ENCODE peak calls at places on chromosome 16, in eight cellular contexts. U, V, M, R, F, D, J and Q are unnamed samples.

GRCh38 chr16:74718741-74719610 is 18.3 kb upstream of the MLKL start:
- DNase-seq in R (peak; percentile 55), F (no peak), U (no peak), V (no peak), J (no peak), D (no peak), M (no peak), Q (no peak)

GRCh38 chr16:88755745-88756443 is 29.1 kb downstream of the PIEZO1 start:
- DNase-seq in D (no peak), J (no peak), F (no peak), R (no peak), V (no peak), M (no peak), U (no peak), Q (no peak)

GRCh38 chr16:83356266-83356665 is 451.5 kb upstream of the HSBP1 start:
- DNase-seq in J (peak; percentile 28), V (peak; percentile 7), R (peak; percentile 60), M (peak; percentile 35), D (no peak), F (peak; percentile 65), U (peak; percentile 12), Q (no peak)

GRCh38 chr16:70746040-70746707 is 54.8 kb downstream of the VAC14 start:
- DNase-seq in V (no peak), F (peak; percentile 86), D (peak; percentile 86), R (no peak), U (no peak), J (peak; percentile 70), M (peak; percentile 56), Q (peak; percentile 84)

GRCh38 chr16:68719993-68720489 is 17.1 kb upstream of the CDH1 start:
- DNase-seq in M (no peak), V (no peak), D (no peak), U (no peak), F (no peak), J (no peak), R (no peak), Q (no peak)

GRCh38 chr16:74568961-74569631 is 37.8 kb downstream of the GLG1 start:
- DNase-seq in V (no peak), F (peak; percentile 56), U (no peak), D (no peak), J (no peak), R (no peak), M (no peak), Q (no peak)

GRCh38 chr16:11966173-11966572 is 1.2 kb downstream of the TNFRSF17 start:
- DNase-seq in F (no peak), M (no peak), J (no peak), D (no peak), U (no peak), V (no peak), R (no peak), Q (no peak)

GRCh38 chr16:4472880-4473279 is 1.5 kb downstream of the NMRAL1 start:
- DNase-seq in D (no peak), M (no peak), J (no peak), F (no peak), R (no peak), V (no peak), U (no peak), Q (no peak)

GRCh38 chr16:20897253-20897896 is 2.8 kb downstream of the DCUN1D3 start:
- DNase-seq in V (no peak), M (no peak), F (peak; percentile 47), D (no peak), R (no peak), U (no peak), J (no peak), Q (no peak)

GRCh38 chr16:57299009-57299718 is 14.7 kb upstream of the PLLP start:
- DNase-seq in F (no peak), U (no peak), V (peak; percentile 20), J (peak; percentile 73), D (peak; percentile 69), R (no peak), M (no peak), Q (peak; percentile 63)

GRCh38 chr16:73396556-73396955 is 348.6 kb upstream of the ZFHX3 start:
- DNase-seq in V (no peak), R (no peak), J (no peak), M (no peak), F (no peak), U (no peak), D (no peak), Q (no peak)

GRCh38 chr16:8673611-8674412 is 605 bp upstream of the ABAT start:
- DNase-seq in D (peak; percentile 44), V (no peak), F (no peak), J (no peak), U (no peak), M (no peak), R (no peak), Q (no peak)

GRCh38 chr16:1723450-1724147 is 17.6 kb downstream of the MAPK8IP3 start:
- DNase-seq in U (peak; percentile 51), D (no peak), M (no peak), J (peak; percentile 74), R (peak; percentile 86), V (no peak), F (peak; percentile 22), Q (no peak)

GRCh38 chr16:76226011-76226410 is 51.2 kb upstream of the CNTNAP4 start:
- DNase-seq in D (no peak), M (no peak), F (no peak), U (no peak), V (no peak), R (no peak), J (no peak), Q (no peak)

GRCh38 chr16:9256196-9256595 is 164.8 kb downstream of the HAPSTR1 start:
- DNase-seq in R (peak; percentile 71), J (peak; percentile 70), F (no peak), M (no peak), V (no peak), U (peak; percentile 46), D (no peak), Q (no peak)

GRCh38 chr16:69145658-69146057 is 13.2 kb downstream of the UTP4 start:
- DNase-seq in M (no peak), U (no peak), R (no peak), D (no peak), V (no peak), F (no peak), J (no peak), Q (no peak)

GRCh38 chr16:57165923-57166322 is 19.9 kb downstream of the PSME3IP1 start:
- DNase-seq in R (no peak), D (no peak), F (peak; percentile 54), M (peak; percentile 71), V (no peak), U (no peak), J (no peak), Q (no peak)

GRCh38 chr16:1708768-1709180 is 2.8 kb downstream of the MAPK8IP3 start:
- DNase-seq in J (no peak), D (no peak), M (no peak), U (no peak), R (no peak), F (no peak), V (peak; percentile 45), Q (no peak)

GRCh38 chr16:51057102-51057793 is 93.8 kb downstream of the SALL1 start:
- DNase-seq in J (no peak), D (no peak), F (no peak), M (no peak), U (no peak), R (no peak), V (no peak), Q (no peak)

GRCh38 chr16:58661199-58661830 is 23.3 kb downstream of the SLC38A7 start:
- DNase-seq in V (peak; percentile 66), U (peak; percentile 25), R (peak; percentile 83), M (peak; percentile 78), D (peak; percentile 59), J (peak; percentile 66), F (peak; percentile 87), Q (peak; percentile 46)

GRCh38 chr16:1090620-1091587 is 5.1 kb downstream of the C1QTNF8 start:
- DNase-seq in V (no peak), F (no peak), U (no peak), D (no peak), J (no peak), M (no peak), R (peak; percentile 70), Q (no peak)

GRCh38 chr16:88494335-88495154 is 41.5 kb downstream of the ZFPM1 start:
- DNase-seq in D (no peak), R (peak; percentile 85), V (no peak), J (no peak), M (no peak), U (no peak), F (no peak), Q (no peak)

GRCh38 chr16:89366561-89367537 is 123.5 kb downstream of the ANKRD11 start:
- DNase-seq in M (no peak), D (no peak), F (no peak), R (peak; percentile 54), U (no peak), J (no peak), V (no peak), Q (no peak)

GRCh38 chr16:79573881-79574280 is 26.7 kb downstream of the MAF start:
- DNase-seq in M (no peak), F (no peak), U (no peak), J (no peak), V (no peak), D (no peak), R (no peak), Q (no peak)

GRCh38 chr16:31488630-31489564 is 6.0 kb downstream of the SLC5A2 start:
- DNase-seq in R (peak; percentile 82), V (no peak), M (no peak), J (no peak), F (no peak), D (no peak), U (no peak), Q (no peak)

GRCh38 chr16:4651842-4652241 is 27.2 kb downstream of the MGRN1 start:
- DNase-seq in V (no peak), D (no peak), R (no peak), F (no peak), U (no peak), M (no peak), J (no peak), Q (no peak)

GRCh38 chr16:75058815-75059214 is 57.8 kb downstream of the LDHD start:
- DNase-seq in M (no peak), D (no peak), V (no peak), J (no peak), F (no peak), R (no peak), U (no peak), Q (no peak)

GRCh38 chr16:57196753-57197152 is 10.6 kb downstream of the RSPRY1 start:
- DNase-seq in U (no peak), D (no peak), J (no peak), R (no peak), V (no peak), M (no peak), F (no peak), Q (no peak)

GRCh38 chr16:4538067-4538385 is 547 bp downstream of the CDIP1 start:
- DNase-seq in F (no peak), J (no peak), D (no peak), M (no peak), R (no peak), U (no peak), V (no peak), Q (no peak)

GRCh38 chr16:77856455-77857138 is 68.2 kb downstream of the VAT1L start:
- DNase-seq in F (no peak), D (no peak), V (no peak), M (no peak), R (peak; percentile 30), U (no peak), J (no peak), Q (no peak)

GRCh38 chr16:24508614-24509013 is 30.8 kb upstream of the RBBP6 start:
- DNase-seq in F (peak; percentile 79), U (no peak), V (peak; percentile 16), J (no peak), R (no peak), D (no peak), M (peak; percentile 28), Q (no peak)